ENCODE peak calls at places on chromosome 13, in eight cellular contexts. R, B, E, V, T, M, H and Z are unnamed samples.

GRCh38 chr13:44300895-44301638 is 72.6 kb upstream of the SERP2 start:
- DNase-seq in H (peak; percentile 75), E (no peak), T (peak; percentile 56), M (peak; percentile 73), V (peak; percentile 66), B (peak; percentile 74), R (no peak), Z (no peak)

GRCh38 chr13:98834254-98834960 is 81.9 kb upstream of the SLC15A1 start:
- DNase-seq in T (no peak), R (no peak), E (no peak), V (no peak), M (no peak), B (no peak), H (no peak), Z (peak; percentile 61)

GRCh38 chr13:51158923-51159322 is 47.8 kb upstream of the C13orf42 start:
- DNase-seq in H (no peak), V (no peak), E (no peak), M (no peak), T (no peak), B (peak; percentile 9), R (no peak), Z (no peak)

GRCh38 chr13:41740479-41740878 is 220.4 kb downstream of the VWA8 start:
- DNase-seq in E (no peak), M (no peak), T (no peak), R (no peak), H (no peak), B (no peak), V (no peak), Z (no peak)

GRCh38 chr13:50800091-50800739 is 43.3 kb downstream of the DLEU7 start:
- DNase-seq in M (no peak), B (no peak), T (no peak), V (no peak), H (no peak), R (no peak), E (no peak), Z (no peak)

GRCh38 chr13:39468306-39468705 is 134.7 kb downstream of the LHFPL6 start:
- DNase-seq in H (no peak), T (no peak), E (no peak), V (no peak), B (no peak), M (no peak), R (no peak), Z (no peak)

GRCh38 chr13:101433895-101434294 is 17.6 kb upstream of the NALCN start:
- DNase-seq in H (no peak), E (no peak), B (no peak), V (no peak), M (no peak), T (no peak), R (no peak), Z (no peak)

GRCh38 chr13:111484129-111484925 is 163.9 kb downstream of the TEX29 start:
- DNase-seq in B (no peak), E (no peak), V (peak; percentile 17), M (no peak), T (no peak), H (no peak), R (no peak), Z (no peak)

GRCh38 chr13:40776681-40777165 is 5.7 kb upstream of the MRPS31 start:
- DNase-seq in T (no peak), B (peak; percentile 18), M (no peak), H (no peak), V (no peak), R (peak; percentile 89), E (peak; percentile 56), Z (no peak)

GRCh38 chr13:20197361-20197834 is 4.7 kb upstream of the GJB2 start:
- DNase-seq in V (no peak), R (no peak), H (no peak), E (no peak), M (no peak), T (no peak), B (peak; percentile 54), Z (peak; percentile 53)

GRCh38 chr13:38417727-38418126 is 68.1 kb downstream of the UFM1 start:
- DNase-seq in H (no peak), T (no peak), R (peak; percentile 14), B (no peak), M (no peak), E (no peak), V (no peak), Z (peak; percentile 60)

GRCh38 chr13:57470491-57470890 is 161.1 kb upstream of the PCDH17 start:
- DNase-seq in R (no peak), B (no peak), M (no peak), V (no peak), H (no peak), T (no peak), E (no peak), Z (no peak)

GRCh38 chr13:44730099-44730498 is 154.0 kb upstream of the TSC22D1 start:
- DNase-seq in V (no peak), H (no peak), T (no peak), E (no peak), R (no peak), M (no peak), B (no peak), Z (no peak)

GRCh38 chr13:36029171-36029570 is 102.0 kb downstream of the DCLK1 start:
- DNase-seq in H (no peak), T (no peak), E (no peak), B (no peak), R (no peak), V (no peak), M (no peak), Z (no peak)

GRCh38 chr13:50677687-50678463 is 165.6 kb downstream of the DLEU7 start:
- DNase-seq in R (no peak), E (no peak), B (no peak), V (no peak), H (no peak), M (no peak), T (no peak), Z (no peak)

GRCh38 chr13:112983428-112984196 is 14.6 kb downstream of the MCF2L start:
- DNase-seq in R (no peak), B (no peak), H (no peak), V (no peak), E (peak; percentile 62), T (no peak), M (no peak), Z (no peak)

GRCh38 chr13:20616059-20616797 is 49.3 kb downstream of the IFT88 start:
- DNase-seq in M (no peak), R (no peak), B (peak; percentile 74), T (no peak), H (no peak), V (no peak), E (no peak), Z (no peak)

DNA sequence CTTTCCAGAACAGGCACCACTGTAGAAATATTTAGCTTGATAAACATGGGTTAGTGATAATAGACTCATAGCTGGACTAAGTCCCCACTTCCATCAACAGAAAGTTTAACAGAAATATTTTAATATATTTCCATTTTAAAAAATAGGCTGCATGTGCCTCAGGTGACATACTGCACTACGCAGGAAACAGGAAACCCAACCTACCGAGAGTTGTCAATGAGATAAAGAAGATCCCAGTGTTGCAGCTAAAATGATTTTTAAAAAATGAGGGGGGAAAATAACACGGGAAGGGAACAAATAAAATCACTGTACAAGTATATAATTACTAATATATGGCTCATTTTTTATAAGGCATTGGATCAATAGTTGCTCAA is 154.8 kb downstream of the TBC1D4 start:
- DNase-seq in T (no peak), B (no peak), H (no peak), V (no peak), M (no peak), R (no peak), E (no peak), Z (no peak)
- H3K27ac ChIP-seq in T (peak overlapping the region; percentile 22), B (peak overlapping the region; percentile 82), H (no peak overlapping the region), V (no peak overlapping the region), M (no peak overlapping the region), R (no peak overlapping the region), E (peak overlapping the region; percentile 54), Z (no peak overlapping the region)

GRCh38 chr13:110306960-110307696 is at the start of the genes COL4A1 and COL4A2:
- DNase-seq in V (no peak), E (peak; percentile 61), B (peak; percentile 66), M (peak; percentile 31), H (peak; percentile 95), T (no peak), R (no peak), Z (peak; percentile 87)

GRCh38 chr13:110309159-110309476 is 2.0 kb downstream of the COL4A2 start:
- DNase-seq in E (no peak), M (no peak), T (no peak), B (no peak), R (no peak), V (no peak), H (peak; percentile 51), Z (no peak)

GRCh38 chr13:110307697-110308376 is 753 bp downstream of the COL4A2 start:
- DNase-seq in R (no peak), T (no peak), E (no peak), M (no peak), V (no peak), H (peak; percentile 77), B (peak; percentile 60), Z (peak; percentile 43)

GRCh38 chr13:110309661-110310524 is 2.8 kb downstream of the COL4A2 start:
- DNase-seq in M (no peak), B (no peak), V (no peak), T (no peak), H (peak; percentile 66), E (no peak), R (no peak), Z (no peak)

GRCh38 chr13:110308377-110309158 is 1.5 kb downstream of the COL4A2 start:
- DNase-seq in B (peak; percentile 62), H (peak; percentile 85), E (no peak), R (no peak), V (no peak), M (no peak), T (no peak), Z (peak; percentile 85)
- H3K4me3 ChIP-seq in B (peak overlapping the region; percentile 64), H (peak overlapping the region; percentile 83), E (peak overlapping the region; percentile 88), R (no peak overlapping the region), V (peak overlapping the region; percentile 77), M (peak overlapping the region; percentile 51), T (no peak overlapping the region), Z (peak overlapping the region; percentile 98)

DNA sequence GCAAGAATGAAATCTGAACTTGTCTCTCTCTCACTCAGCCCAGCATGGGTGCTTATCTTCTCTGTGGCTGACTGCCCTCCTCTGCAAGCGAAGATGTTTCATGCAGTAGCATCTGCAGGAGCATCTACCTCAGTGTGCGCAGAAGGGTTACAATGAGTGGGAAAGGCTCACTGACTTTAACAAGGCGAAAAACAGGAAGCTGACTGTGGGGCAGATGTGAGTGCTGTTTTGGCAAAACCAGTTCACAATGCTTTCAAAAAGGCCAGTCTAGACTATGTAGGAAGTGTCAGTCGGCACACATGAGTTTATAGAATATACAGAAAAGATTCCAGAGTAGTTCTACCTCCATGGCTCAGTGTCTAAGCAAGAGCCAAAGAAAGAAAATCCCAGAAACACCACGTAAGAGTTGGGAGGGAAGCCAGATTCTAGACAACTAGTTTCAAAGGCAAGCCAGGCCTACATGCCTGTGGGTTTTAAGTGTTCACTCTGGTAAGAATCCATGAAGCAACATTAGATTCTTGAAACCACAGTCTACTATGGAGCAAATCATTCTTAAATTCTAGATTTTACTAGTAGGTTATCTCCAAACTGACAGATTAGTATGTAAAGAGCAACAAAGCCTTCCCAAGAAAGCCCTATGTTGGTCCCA is 124.5 kb downstream of the ABCC4 start:
- DNase-seq in R (no peak), H (no peak), M (no peak), T (no peak), V (no peak), B (peak; percentile 75), E (no peak), Z (no peak)
- TF ChIP-seq POLR2AphosphoS5 in R (no peak), H (no peak), M (no peak), T (no peak), V (no peak), B (no peak), E (no peak), Z (no peak)

GRCh38 chr13:109759609-109760008 is 26.8 kb downstream of the IRS2 start:
- DNase-seq in R (no peak), E (no peak), V (no peak), B (no peak), H (no peak), T (no peak), M (no peak), Z (no peak)
- H3K27ac ChIP-seq in R (no peak overlapping the region), E (no peak overlapping the region), V (no peak overlapping the region), B (no peak overlapping the region), H (no peak overlapping the region), T (no peak overlapping the region), M (no peak overlapping the region), Z (peak overlapping the region; percentile 19)